ENCODE peak calls at places on chromosomes 13 and 19, in seven cellular contexts. E is HCT116, O is fibroblast of lung, K is adipocyte, Y is mesendoderm, W is H9, M is neuronal stem cell. P is an unnamed sample.
A peak's percentile ranks its signal among the peaks of the same experiment; 100 is the strongest.

GRCh38 chr13:48944221-48944620 is 31.5 kb upstream of the FNDC3A start:
- DNase-seq in E (no peak), M (no peak), W (no peak), O (no peak), K (peak; percentile 18), Y (no peak), P (no peak)

GRCh38 chr19:10780368-10780767 is 55.6 kb downstream of the TMED1 start:
- DNase-seq in Y (no peak), E (no peak), K (no peak), M (no peak), W (no peak), O (peak; percentile 84), P (no peak)

GRCh38 chr19:21487969-21488368 is 17.4 kb upstream of the ZNF429 start:
- DNase-seq in O (no peak), E (no peak), M (no peak), W (no peak), Y (no peak), K (no peak), P (no peak)

GRCh38 chr13:51782026-51782710 is 21.8 kb downstream of the DHRS12 start:
- DNase-seq in W (no peak), E (no peak), Y (no peak), M (no peak), O (no peak), K (no peak), P (no peak)

GRCh38 chr13:90389537-90389936 is 958.0 kb upstream of the MIR17HG start:
- DNase-seq in O (no peak), W (no peak), E (no peak), M (no peak), Y (no peak), K (no peak), P (no peak)

GRCh38 chr19:6100284-6100915 is 9.9 kb downstream of the RFX2 start:
- DNase-seq in K (no peak), M (no peak), Y (no peak), E (no peak), W (no peak), O (no peak), P (no peak)

GRCh38 chr13:110336681-110337080 is 29.6 kb downstream of the COL4A2 start:
- DNase-seq in E (no peak), Y (no peak), W (no peak), K (no peak), M (no peak), O (no peak), P (no peak)

GRCh38 chr19:55118401-55118991 is 1.1 kb upstream of the PPP1R12C start:
- DNase-seq in M (peak; percentile 75), O (no peak), W (peak; percentile 94), Y (peak; percentile 95), E (no peak), K (no peak), P (no peak)

GRCh38 chr13:112521073-112521685 is 66.8 kb downstream of the TUBGCP3 start:
- DNase-seq in K (no peak), E (no peak), O (peak; percentile 8), W (no peak), Y (no peak), M (no peak), P (no peak)

GRCh38 chr19:47226426-47227346 is 4.3 kb downstream of the BBC3 start:
- DNase-seq in E (peak; percentile 76), W (peak; percentile 75), M (no peak), K (peak; percentile 78), Y (peak; percentile 89), O (peak; percentile 62), P (peak; percentile 50)

GRCh38 chr13:106197506-106197905 is 338.0 kb downstream of the EFNB2 start:
- DNase-seq in E (no peak), Y (no peak), K (no peak), O (no peak), M (no peak), W (no peak), P (no peak)

GRCh38 chr19:4304509-4305252 is at the start of gene FSD1:
- DNase-seq in O (peak; percentile 37), M (peak; percentile 80), W (peak; percentile 84), E (no peak), K (peak; percentile 78), Y (peak; percentile 81), P (no peak)

GRCh38 chr19:35165200-35166058 is 10.9 kb downstream of the FXYD5 start:
- DNase-seq in M (no peak), E (no peak), Y (no peak), O (no peak), K (no peak), W (no peak), P (no peak)

GRCh38 chr19:28913626-28914025 is 299.3 kb downstream of the UQCRFS1 start:
- DNase-seq in W (no peak), M (no peak), E (no peak), K (no peak), Y (no peak), O (no peak), P (no peak)

GRCh38 chr19:41134616-41135015 is 20.4 kb downstream of the CYP2F1 start:
- DNase-seq in E (no peak), O (no peak), M (no peak), W (no peak), K (no peak), Y (no peak), P (no peak)

GRCh38 chr13:99264053-99264452 is 5.9 kb upstream of the GPR18 start:
- DNase-seq in M (no peak), K (no peak), Y (no peak), O (no peak), W (no peak), E (no peak), P (no peak)

GRCh38 chr13:24176351-24177101 is 16.0 kb downstream of the SPATA13 start:
- DNase-seq in Y (no peak), W (no peak), E (no peak), K (no peak), M (no peak), O (peak; percentile 50), P (no peak)

GRCh38 chr19:23771761-23772667 is 13.3 kb upstream of the ZNF681 start:
- DNase-seq in O (no peak), W (no peak), Y (no peak), M (no peak), K (no peak), E (no peak), P (peak; percentile 46)

GRCh38 chr13:23959231-23959862 is 62.0 kb upstream of the C1QTNF9B start:
- DNase-seq in W (no peak), K (peak; percentile 29), E (no peak), O (peak; percentile 64), Y (no peak), M (no peak), P (peak; percentile 25)

GRCh38 chr13:51838235-51838846 is 6.6 kb downstream of the TMEM272 start:
- DNase-seq in M (no peak), O (peak; percentile 83), K (peak; percentile 55), W (peak; percentile 10), Y (no peak), E (no peak), P (no peak)

GRCh38 chr13:34011552-34012085 is 193.7 kb downstream of the RFC3 start:
- DNase-seq in K (no peak), M (no peak), Y (no peak), O (no peak), E (no peak), W (no peak), P (no peak)

GRCh38 chr13:50731400-50731799 is 112.1 kb downstream of the DLEU7 start:
- DNase-seq in E (no peak), Y (no peak), K (peak; percentile 56), M (no peak), W (no peak), O (peak; percentile 86), P (peak; percentile 91)

GRCh38 chr13:31639443-31640163 is 99.7 kb upstream of the RXFP2 start:
- DNase-seq in E (no peak), W (no peak), K (peak; percentile 52), Y (no peak), O (peak; percentile 12), M (no peak), P (no peak)

GRCh38 chr13:48816696-48817095 is 159.0 kb upstream of the FNDC3A start:
- DNase-seq in M (no peak), Y (no peak), K (no peak), W (no peak), O (no peak), E (no peak), P (peak; percentile 11)

GRCh38 chr19:38656171-38656981 is 8.9 kb downstream of the ACTN4 start:
- DNase-seq in K (peak; percentile 78), M (no peak), O (peak; percentile 62), W (no peak), Y (no peak), E (no peak), P (peak; percentile 92)

GRCh38 chr13:113176292-113176691 is 17.8 kb downstream of the PROZ start:
- DNase-seq in E (no peak), K (no peak), O (no peak), Y (no peak), W (no peak), M (no peak), P (no peak)

DNA sequence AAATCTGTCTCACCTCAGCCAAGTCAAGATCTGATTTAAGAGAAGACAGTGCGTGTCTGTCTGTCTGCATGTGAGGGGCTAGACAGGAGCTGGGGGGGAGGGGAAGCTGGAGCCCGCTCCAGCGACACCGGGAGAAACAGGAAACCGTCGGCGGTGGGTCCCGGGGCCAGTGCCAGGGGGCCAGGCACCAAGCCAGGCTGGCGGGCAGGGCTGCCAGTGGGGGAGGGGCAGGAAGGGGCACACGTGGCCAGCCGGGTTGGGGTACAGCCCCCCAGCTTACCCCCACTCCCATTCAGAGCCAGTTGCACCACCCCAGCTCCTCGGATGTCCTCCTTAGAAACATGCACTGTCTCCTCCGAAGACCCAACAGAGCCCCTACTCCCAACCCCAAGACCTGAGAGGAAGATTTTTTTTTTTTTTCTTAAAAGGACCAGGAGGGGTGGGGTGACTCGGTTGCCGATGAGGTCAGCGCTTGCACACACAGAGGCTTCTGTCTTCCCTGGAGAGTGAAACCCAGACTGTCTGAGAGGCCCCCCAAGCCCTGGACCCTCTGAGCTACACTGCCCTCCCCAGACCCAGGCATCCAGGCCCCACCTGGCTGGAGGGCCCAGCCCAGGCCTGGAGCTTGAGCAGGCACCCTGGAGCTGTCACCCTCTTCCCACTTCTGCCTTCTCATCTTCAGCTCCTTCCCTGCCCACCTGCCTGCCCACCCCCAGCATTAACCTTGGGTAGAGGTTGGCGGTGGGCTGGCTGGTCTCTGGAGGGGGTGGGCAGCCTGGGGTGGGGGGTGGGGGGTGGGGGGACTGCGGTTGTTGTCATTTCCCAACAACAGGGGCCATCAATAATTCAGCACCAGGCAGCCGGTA is 4.0 kb downstream of the ERF start:
- DNase-seq in E (no peak), O (peak; percentile 67), W (no peak), K (peak; percentile 53), M (no peak), Y (no peak), P (no peak)
- H3K9ac ChIP-seq in E (no peak overlapping the region), O (peak overlapping the region; percentile 58), W (no peak overlapping the region), K (peak overlapping the region; percentile 62), M (peak overlapping the region; percentile 81), Y (no peak overlapping the region), P (peak overlapping the region; percentile 51)

GRCh38 chr13:27482996-27483395 is 32.6 kb upstream of the MTIF3 start:
- DNase-seq in E (no peak), Y (no peak), K (no peak), W (no peak), M (no peak), O (no peak), P (no peak)
- H3K9ac ChIP-seq in E (no peak overlapping the region), Y (no peak overlapping the region), K (no peak overlapping the region), W (no peak overlapping the region), M (no peak overlapping the region), O (no peak overlapping the region), P (no peak overlapping the region)

GRCh38 chr13:59513686-59514085 is 650.0 kb downstream of the DIAPH3 start:
- DNase-seq in K (no peak), O (no peak), W (no peak), E (no peak), Y (no peak), M (no peak), P (no peak)
- H3K9ac ChIP-seq in K (no peak overlapping the region), O (no peak overlapping the region), W (no peak overlapping the region), E (no peak overlapping the region), Y (no peak overlapping the region), M (no peak overlapping the region), P (no peak overlapping the region)

GRCh38 chr19:13083008-13083404 is 19.7 kb downstream of the LYL1 start:
- DNase-seq in M (no peak), W (no peak), Y (no peak), K (no peak), O (no peak), E (no peak), P (no peak)
- H3K9ac ChIP-seq in M (peak overlapping the region; percentile 47), W (no peak overlapping the region), Y (no peak overlapping the region), K (peak overlapping the region; percentile 43), O (no peak overlapping the region), E (no peak overlapping the region), P (no peak overlapping the region)

P was measured in mammary epithelial cell.